ENCODE peak calls at places on chromosomes 6 and 20, in six cellular contexts. W, X, Y, C, O and K are unnamed samples.

GRCh38 chr6:135853986-135854385 is 2.5 kb downstream of the PDE7B start:
- DNase-seq in W (no peak), X (peak; percentile 67), Y (no peak), C (no peak), O (no peak), K (peak; percentile 31)

GRCh38 chr6:75446278-75446880 is 47.2 kb downstream of the FILIP1 start:
- DNase-seq in W (no peak), X (no peak), Y (no peak), C (no peak), O (no peak), K (no peak)

GRCh38 chr20:13234961-13235360 is 13.9 kb downstream of the ISM1 start:
- DNase-seq in W (no peak), X (no peak), Y (no peak), C (no peak), O (no peak), K (no peak)

GRCh38 chr6:16704706-16705402 is 56.4 kb downstream of the ATXN1 start:
- DNase-seq in W (peak; percentile 72), X (peak; percentile 59), Y (no peak), C (no peak), O (no peak), K (peak; percentile 74)

GRCh38 chr20:60837386-60837785 is 414.7 kb upstream of the CDH4 start:
- DNase-seq in W (no peak), X (no peak), Y (no peak), C (no peak), O (no peak), K (no peak)

GRCh38 chr6:20479075-20479871 is 55.0 kb upstream of the CDKAL1 start:
- DNase-seq in W (no peak), X (peak; percentile 31), Y (no peak), C (no peak), O (no peak), K (no peak)

GRCh38 chr6:126919947-126920346 is 198.5 kb upstream of the RSPO3 start:
- DNase-seq in W (peak; percentile 93), X (peak; percentile 87), Y (no peak), C (no peak), O (peak; percentile 93), K (peak; percentile 99)

GRCh38 chr6:162271922-162272321 is 455.6 kb downstream of the PRKN start:
- DNase-seq in W (no peak), X (no peak), Y (no peak), C (no peak), O (no peak), K (no peak)

GRCh38 chr6:53301801-53302537 is 46.8 kb downstream of the ELOVL5 start:
- DNase-seq in W (no peak), X (no peak), Y (no peak), C (no peak), O (no peak), K (no peak)

GRCh38 chr6:33163540-33163939 is 28.7 kb downstream of the COL11A2 start:
- DNase-seq in W (no peak), X (no peak), Y (no peak), C (no peak), O (no peak), K (no peak)

GRCh38 chr6:41896280-41896679 is 1.1 kb upstream of the USP49 start:
- DNase-seq in W (no peak), X (no peak), Y (no peak), C (no peak), O (no peak), K (no peak)

GRCh38 chr20:51758978-51759544 is 9.1 kb downstream of the ATP9A start:
- DNase-seq in W (no peak), X (peak; percentile 32), Y (no peak), C (no peak), O (no peak), K (peak; percentile 33)

GRCh38 chr20:39810269-39810668 is 848.1 kb downstream of the DHX35 start:
- DNase-seq in W (no peak), X (no peak), Y (no peak), C (no peak), O (no peak), K (no peak)

GRCh38 chr6:1123976-1124375 is 187.9 kb upstream of the FOXQ1 start:
- DNase-seq in W (no peak), X (no peak), Y (no peak), C (peak; percentile 22), O (no peak), K (no peak)

GRCh38 chr6:141133346-141133745 is 999.4 kb upstream of the GJE1 start:
- DNase-seq in W (no peak), X (no peak), Y (no peak), C (no peak), O (no peak), K (peak; percentile 14)

GRCh38 chr20:25090492-25091429 is 8.8 kb upstream of the VSX1 start:
- DNase-seq in W (no peak), X (no peak), Y (no peak), C (no peak), O (no peak), K (no peak)

DNA sequence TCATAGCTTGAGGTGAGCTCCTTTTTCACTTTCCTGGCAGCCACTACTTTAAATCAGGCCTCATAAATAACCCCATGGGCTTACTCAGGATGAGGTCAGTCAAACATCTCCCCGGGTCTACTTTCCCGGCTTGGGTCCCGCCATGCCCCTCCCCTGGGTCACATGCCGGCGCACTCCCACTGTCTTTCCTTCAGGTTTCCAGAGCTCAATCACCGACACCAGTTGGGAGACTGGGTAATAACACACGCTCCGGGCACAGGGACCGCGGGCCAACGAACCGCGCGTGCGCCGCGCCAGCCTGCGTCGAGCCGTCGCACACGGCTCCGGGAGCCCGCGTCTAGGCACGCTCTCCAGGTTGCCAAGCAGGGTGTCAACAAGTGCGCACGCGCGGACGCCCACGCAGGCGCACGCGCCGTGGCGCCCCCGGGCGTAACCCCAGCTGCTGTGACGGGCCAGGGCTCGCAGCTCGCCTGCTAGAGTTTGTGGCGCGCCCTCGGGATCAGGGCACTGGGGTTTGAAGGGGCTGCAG is 31.6 kb downstream of the TFAP2B start:
- DNase-seq in W (no peak), X (no peak), Y (no peak), C (peak; percentile 16), O (no peak), K (no peak)
- H3K4me3 ChIP-seq in W (peak overlapping the region; percentile 3), X (peak overlapping the region; percentile 27), Y (peak overlapping the region; percentile 43), C (peak overlapping the region; percentile 8), O (no peak overlapping the region), K (no peak overlapping the region)

GRCh38 chr6:131787955-131788712 is 19.7 kb upstream of the ENPP1 start:
- DNase-seq in W (peak; percentile 34), X (no peak), Y (no peak), C (no peak), O (no peak), K (peak; percentile 55)
- TF ChIP-seq CTCF in W (peak; percentile 35), X (no peak), Y (no peak), C (no peak), O (peak; percentile 44), K (peak; percentile 45)

DNA sequence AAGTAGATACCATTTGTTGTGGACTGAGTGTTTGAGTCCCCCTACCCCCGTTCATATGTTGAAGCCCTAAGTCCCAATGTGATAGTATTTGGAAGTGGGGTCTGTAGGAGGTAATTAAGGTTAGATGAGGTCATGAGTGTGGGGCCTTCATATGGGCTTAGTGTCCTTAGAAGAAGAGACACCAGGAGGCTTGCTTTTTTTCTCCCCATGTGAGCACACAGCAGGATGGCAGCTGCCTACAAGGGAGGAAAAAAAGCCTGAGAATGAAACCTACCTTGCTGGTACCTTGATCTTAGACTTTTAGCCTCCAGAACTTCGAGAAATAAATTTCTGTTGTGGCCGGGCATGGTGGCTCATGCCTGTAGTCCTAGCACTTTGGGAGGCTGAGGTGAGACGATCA is 67.9 kb upstream of the TULP4 start:
- DNase-seq in W (no peak), X (no peak), Y (no peak), C (no peak), O (no peak), K (no peak)
- H3K4me3 ChIP-seq in W (no peak overlapping the region), X (no peak overlapping the region), Y (no peak overlapping the region), C (no peak overlapping the region), O (no peak overlapping the region), K (no peak overlapping the region)

DNA sequence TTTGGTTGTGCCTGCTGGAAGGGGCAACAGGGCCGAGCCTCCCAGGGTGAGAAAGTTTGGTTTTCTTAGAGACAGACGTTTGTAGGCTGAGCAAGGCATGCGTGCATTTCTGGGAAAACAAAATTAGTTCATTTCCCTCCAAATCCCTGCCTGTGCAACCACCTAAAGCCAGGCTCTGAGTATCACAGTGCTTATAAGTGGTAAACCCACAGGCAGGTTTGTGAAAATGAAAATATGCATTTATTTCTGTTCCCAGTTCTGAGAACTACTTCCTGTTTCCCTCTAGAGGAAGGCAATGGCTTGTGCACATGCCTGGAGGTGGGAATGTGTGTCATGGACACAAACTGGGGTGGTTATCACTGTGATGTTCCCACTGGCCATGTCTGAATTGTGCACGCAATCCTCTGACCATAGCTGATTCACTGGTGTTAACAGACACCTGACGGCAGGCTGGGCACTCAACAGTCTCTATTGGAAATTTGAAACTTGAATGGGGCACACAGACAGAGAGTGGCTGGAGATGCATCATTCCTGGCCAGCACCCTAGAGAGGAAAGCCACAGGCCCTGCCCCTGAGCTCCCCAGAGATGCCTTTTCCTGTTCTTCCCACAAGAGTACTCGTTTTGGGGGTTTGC is 26.3 kb downstream of the FAM110A start:
- DNase-seq in W (no peak), X (no peak), Y (no peak), C (no peak), O (no peak), K (peak; percentile 3)
- TF ChIP-seq CTCF in W (no peak), X (no peak), Y (no peak), C (no peak), O (peak; percentile 0), K (peak; percentile 6)

GRCh38 chr20:57397693-57398108 is 6.5 kb downstream of the RBM38 start:
- DNase-seq in W (no peak), X (no peak), Y (no peak), C (no peak), O (no peak), K (no peak)

GRCh38 chr20:57396638-57397003 is 5.4 kb downstream of the RBM38 start:
- DNase-seq in W (no peak), X (no peak), Y (no peak), C (no peak), O (no peak), K (no peak)

GRCh38 chr20:57398231-57398821 is 7.1 kb downstream of the RBM38 start:
- DNase-seq in W (no peak), X (no peak), Y (no peak), C (no peak), O (no peak), K (no peak)

GRCh38 chr20:57396212-57396611 is 5.0 kb downstream of the RBM38 start:
- DNase-seq in W (no peak), X (no peak), Y (no peak), C (no peak), O (no peak), K (no peak)

GRCh38 chr20:57397004-57397692 is 6.0 kb downstream of the RBM38 start:
- DNase-seq in W (no peak), X (no peak), Y (no peak), C (no peak), O (no peak), K (no peak)
- H3K4me3 ChIP-seq in W (no peak overlapping the region), X (no peak overlapping the region), Y (no peak overlapping the region), C (no peak overlapping the region), O (no peak overlapping the region), K (no peak overlapping the region)

GRCh38 chr20:57080796-57081195 is 185.6 kb downstream of the BMP7 start:
- DNase-seq in W (peak; percentile 45), X (no peak), Y (no peak), C (no peak), O (no peak), K (peak; percentile 55)
- TF ChIP-seq CTCF in W (peak; percentile 48), X (no peak), Y (no peak), C (no peak), O (peak; percentile 48), K (peak; percentile 7)